ENCODE peak calls at places on chromosomes 4 and X, in nine cellular contexts. X, I, O, L, Q, C, U, Y and A are unnamed samples.

GRCh38 chr4:135371137-135371536 is 1169.5 kb upstream of the PABPC4L start:
- DNase-seq in X (peak), I (no peak), O (no peak), L (peak), Q (no peak), C (no peak), U (no peak), Y (peak), A (no peak)

GRCh38 chr4:130356873-130357272 is 1260.9 kb downstream of the C4orf33 start:
- DNase-seq in X (no peak), I (no peak), O (no peak), L (no peak), Q (no peak), C (no peak), U (no peak), Y (no peak), A (no peak)

GRCh38 chrX:16946971-16947562 is 609 bp downstream of the REPS2 start:
- DNase-seq in X (peak), I (no peak), O (no peak), L (peak), Q (no peak), C (no peak), U (no peak), Y (peak), A (no peak)

GRCh38 chrX:9494806-9495205 is 29.9 kb downstream of the TBL1X start:
- DNase-seq in X (no peak), I (peak), O (no peak), L (no peak), Q (no peak), C (no peak), U (no peak), Y (no peak), A (peak)

GRCh38 chr4:179116581-179116980 is 1674.3 kb upstream of the AGA start:
- DNase-seq in X (no peak), I (no peak), O (no peak), L (no peak), Q (no peak), C (no peak), U (no peak), Y (no peak), A (no peak)

GRCh38 chr4:6873792-6874461 is 35.7 kb upstream of the TBC1D14 start:
- DNase-seq in X (peak), I (peak), O (peak), L (peak), Q (no peak), C (peak), U (peak), Y (peak), A (peak)

GRCh38 chr4:85776091-85776490 is 301.1 kb downstream of the ARHGAP24 start:
- DNase-seq in X (no peak), I (no peak), O (no peak), L (no peak), Q (no peak), C (no peak), U (peak), Y (no peak), A (no peak)

GRCh38 chr4:48905363-48906015 is 1.1 kb downstream of the OCIAD2 start:
- DNase-seq in X (peak), I (peak), O (peak), L (peak), Q (no peak), C (no peak), U (peak), Y (no peak), A (no peak)

GRCh38 chr4:46648088-46648744 is 258.3 kb upstream of the GABRA2 start:
- DNase-seq in X (no peak), I (peak), O (peak), L (peak), Q (peak), C (no peak), U (no peak), Y (no peak), A (peak)

GRCh38 chrX:25561190-25561589 is 545.4 kb upstream of the ARX start:
- DNase-seq in X (no peak), I (no peak), O (no peak), L (no peak), Q (no peak), C (no peak), U (no peak), Y (no peak), A (no peak)

GRCh38 chr4:177263818-177264217 is 45.9 kb upstream of the NEIL3 start:
- DNase-seq in X (no peak), I (no peak), O (no peak), L (no peak), Q (no peak), C (no peak), U (no peak), Y (no peak), A (no peak)

GRCh38 chr4:138561906-138562305 is 319.8 kb upstream of the SLC7A11 start:
- DNase-seq in X (peak), I (no peak), O (no peak), L (no peak), Q (no peak), C (no peak), U (no peak), Y (peak), A (no peak)

GRCh38 chrX:74526786-74527185 is 87.6 kb downstream of the RLIM start:
- DNase-seq in X (no peak), I (peak), O (no peak), L (peak), Q (no peak), C (no peak), U (no peak), Y (no peak), A (no peak)

GRCh38 chr4:150723727-150724411 is 141.9 kb downstream of the MAB21L2 start:
- DNase-seq in X (no peak), I (no peak), O (no peak), L (no peak), Q (no peak), C (no peak), U (no peak), Y (no peak), A (no peak)

GRCh38 chr4:78337216-78337615 is 214.4 kb upstream of the ANXA3 start:
- DNase-seq in X (no peak), I (peak), O (no peak), L (no peak), Q (no peak), C (no peak), U (peak), Y (no peak), A (no peak)

GRCh38 chrX:14050704-14051103 is 21.0 kb upstream of the GEMIN8 start:
- DNase-seq in X (no peak), I (no peak), O (no peak), L (no peak), Q (no peak), C (no peak), U (peak), Y (no peak), A (no peak)

GRCh38 chrX:2351999-2352995 is 148.5 kb downstream of the DHRSX start:
- DNase-seq in X (no peak), I (peak), O (no peak), L (no peak), Q (no peak), C (no peak), U (peak), Y (no peak), A (no peak)

GRCh38 chrX:47958943-47959342 is 44.8 kb downstream of the ZNF182 start:
- DNase-seq in X (no peak), I (peak), O (no peak), L (peak), Q (no peak), C (no peak), U (peak), Y (no peak), A (peak)